ENCODE peak calls at places on chromosomes 3 and 15, in five cellular contexts. B is body of pancreas, T is GM20000, V is foreskin keratinocyte, S is choroid plexus epithelial cell. W is an unnamed sample.

GRCh38 chr3:102036472-102036871 is 187.2 kb downstream of the NFKBIZ start:
- DNase-seq in B (no peak), T (no peak), V (no peak), S (no peak), W (no peak)

GRCh38 chr15:97301166-97301565 is 659.3 kb upstream of the ARRDC4 start:
- DNase-seq in B (no peak), T (no peak), V (no peak), S (no peak), W (no peak)

GRCh38 chr15:78950906-78951840 is 6.3 kb upstream of the CTSH start:
- DNase-seq in B (no peak), T (no peak), V (no peak), S (peak), W (no peak)

GRCh38 chr3:49257187-49257586 is 19.8 kb downstream of the C3orf62 start:
- DNase-seq in B (no peak), T (no peak), V (no peak), S (no peak), W (no peak)

GRCh38 chr3:195366200-195366910 is 76.5 kb downstream of the ACAP2 start:
- DNase-seq in B (no peak), T (no peak), V (no peak), S (no peak), W (no peak)

GRCh38 chr3:50325497-50326181 is 2.4 kb downstream of the TUSC2 start:
- DNase-seq in B (no peak), T (no peak), V (no peak), S (no peak), W (no peak)

GRCh38 chr3:187773233-187773962 is 28.1 kb upstream of the BCL6 start:
- DNase-seq in B (peak), T (peak), V (no peak), S (no peak), W (no peak)

GRCh38 chr15:91816942-91817341 is 36.6 kb upstream of the SLCO3A1 start:
- DNase-seq in B (no peak), T (no peak), V (no peak), S (no peak), W (no peak)

GRCh38 chr3:65950340-65951326 is 88.1 kb downstream of the MAGI1 start:
- DNase-seq in B (no peak), T (no peak), V (no peak), S (peak), W (no peak)

GRCh38 chr15:69843267-69843666 is 254.4 kb downstream of the TLE3 start:
- DNase-seq in B (no peak), T (no peak), V (no peak), S (no peak), W (no peak)

GRCh38 chr3:193885832-193886231 is 250.1 kb upstream of the HES1 start:
- DNase-seq in B (no peak), T (no peak), V (no peak), S (no peak), W (no peak)

GRCh38 chr3:196965804-196966173 is 2.8 kb downstream of the PIGZ start:
- DNase-seq in B (no peak), T (no peak), V (no peak), S (no peak), W (no peak)

GRCh38 chr3:101849714-101850326 is 506 bp downstream of the NFKBIZ start:
- DNase-seq in B (peak), T (peak), V (no peak), S (no peak), W (no peak)

GRCh38 chr3:123067689-123068226 is 933 bp downstream of the PDIA5 start:
- DNase-seq in B (no peak), T (no peak), V (no peak), S (no peak), W (no peak)

DNA sequence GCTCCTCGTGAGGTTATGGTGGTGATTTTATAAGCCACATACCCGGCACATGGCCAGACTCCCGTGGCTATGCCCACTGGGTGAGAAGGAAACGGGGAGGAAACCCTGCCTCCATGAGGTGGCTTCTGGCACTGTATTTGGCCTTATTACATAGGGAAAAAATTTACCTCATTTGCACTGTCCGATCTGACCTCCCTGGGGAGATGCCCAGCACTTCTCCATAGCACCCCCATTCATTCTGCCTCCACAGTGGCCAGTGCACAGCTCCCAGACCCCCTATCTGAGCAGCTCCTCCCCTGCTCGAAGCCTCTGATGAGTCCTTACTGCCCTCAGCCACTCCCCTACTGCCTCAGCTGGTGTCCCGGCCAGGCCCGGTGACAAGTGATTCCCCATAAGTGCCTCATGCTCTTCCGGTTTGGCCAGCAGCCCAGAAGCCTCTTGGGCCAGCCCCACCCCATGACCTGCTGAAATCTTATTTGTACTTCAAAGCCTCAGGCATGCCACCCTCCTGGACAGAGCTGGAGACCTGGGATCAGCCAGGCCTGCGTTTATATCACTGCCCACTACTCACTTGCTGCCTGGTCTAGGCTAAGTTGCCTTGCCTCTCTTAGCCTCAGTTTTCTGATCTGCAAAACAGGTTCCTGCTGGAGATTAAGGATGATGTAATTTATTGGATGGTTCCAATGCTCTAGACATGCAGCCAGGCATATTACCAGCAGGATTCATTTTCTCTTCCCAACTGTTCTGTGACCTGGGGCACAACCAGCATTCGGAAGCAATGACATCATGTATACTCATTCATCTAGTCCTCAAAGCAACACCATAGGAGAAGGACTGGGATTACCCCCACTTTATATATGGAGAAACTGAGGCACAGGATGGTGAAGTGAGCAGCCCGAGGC is 30.6 kb upstream of the SLC6A6 start:
- DNase-seq in B (peak), T (peak), V (no peak), S (peak), W (no peak)
- TF ChIP-seq CTCF in B (no peak), T (no peak), V (peak), S (peak), W (no peak)

DNA sequence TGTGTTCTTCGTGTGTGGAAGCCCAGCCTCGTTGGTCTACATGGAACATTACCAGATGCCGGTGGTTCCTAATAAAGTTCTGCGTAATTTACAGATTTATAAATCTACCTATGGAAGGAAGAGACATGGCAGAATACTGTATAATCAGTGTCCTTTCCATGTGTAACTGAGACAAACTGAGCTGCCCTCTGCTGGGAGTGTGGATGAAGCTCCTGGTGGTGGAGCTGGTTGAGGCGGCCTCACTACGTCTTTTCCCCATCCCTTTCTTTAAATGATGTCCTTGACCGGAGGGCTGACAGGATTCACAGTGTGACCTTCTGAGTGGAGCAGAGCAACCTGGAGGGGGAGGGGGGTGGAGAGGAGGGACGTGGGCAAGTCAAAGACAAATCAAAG is 267.0 kb upstream of the CHRM5 start:
- DNase-seq in B (no peak), T (no peak), V (no peak), S (peak), W (no peak)
- TF ChIP-seq CTCF in B (no peak), T (no peak), V (peak), S (peak), W (no peak)

GRCh38 chr3:11045536-11045935 is 53.0 kb downstream of the SLC6A1 start:
- DNase-seq in B (no peak), T (no peak), V (no peak), S (no peak), W (no peak)
- TF ChIP-seq CTCF in B (no peak), T (no peak), V (no peak), S (no peak), W (no peak)

GRCh38 chr3:133776794-133777438 is 28.7 kb upstream of the SRPRB start:
- DNase-seq in B (peak), T (no peak), V (no peak), S (peak), W (no peak)
- TF ChIP-seq CTCF in B (peak), T (no peak), V (no peak), S (no peak), W (no peak)

GRCh38 chr3:63333815-63334214 is 55.7 kb downstream of the SYNPR start:
- DNase-seq in B (no peak), T (no peak), V (no peak), S (peak), W (no peak)
- TF ChIP-seq CTCF in B (peak), T (no peak), V (peak), S (peak), W (no peak)

W was measured in vagina.